ENCODE peak calls at places on chromosomes 5 and 9, in four cellular contexts. One of them, this sample, is unnamed.

GRCh38 chr9:137134191-137134590 is 4.8 kb upstream of the GRIN1 start:
- DNase-seq in caudate nucleus: no peak
- DNase-seq in activated CD4-positive, alpha-beta T cell treated with anti-CD3 and anti-CD28 coated beads, Interleukin-2, amount 50 U/mL, for 4 hours: no peak
- DNase-seq in T1000: no peak
- DNase-seq in this sample: no peak

GRCh38 chr5:33558489-33558888 is 117.7 kb downstream of the TARS1 start:
- DNase-seq in caudate nucleus: no peak
- DNase-seq in activated CD4-positive, alpha-beta T cell treated with anti-CD3 and anti-CD28 coated beads, Interleukin-2, amount 50 U/mL, for 4 hours: no peak
- DNase-seq in T1000: no peak
- DNase-seq in this sample: no peak

GRCh38 chr9:137694962-137695875 is 76.4 kb downstream of the EHMT1 start:
- DNase-seq in caudate nucleus: peak; percentile 70
- DNase-seq in activated CD4-positive, alpha-beta T cell treated with anti-CD3 and anti-CD28 coated beads, Interleukin-2, amount 50 U/mL, for 4 hours: no peak
- DNase-seq in T1000: no peak
- DNase-seq in this sample: no peak

GRCh38 chr9:88889386-88889785 is 101.9 kb upstream of the S1PR3 start:
- DNase-seq in caudate nucleus: no peak
- DNase-seq in activated CD4-positive, alpha-beta T cell treated with anti-CD3 and anti-CD28 coated beads, Interleukin-2, amount 50 U/mL, for 4 hours: no peak
- DNase-seq in T1000: no peak
- DNase-seq in this sample: no peak

GRCh38 chr9:131719262-131719908 is 20.5 kb downstream of the RAPGEF1 start:
- DNase-seq in caudate nucleus: no peak
- DNase-seq in activated CD4-positive, alpha-beta T cell treated with anti-CD3 and anti-CD28 coated beads, Interleukin-2, amount 50 U/mL, for 4 hours: no peak
- DNase-seq in T1000: no peak
- DNase-seq in this sample: no peak

GRCh38 chr5:132500931-132501628 is 10.5 kb upstream of the IRF1 start:
- DNase-seq in caudate nucleus: peak; percentile 50
- DNase-seq in activated CD4-positive, alpha-beta T cell treated with anti-CD3 and anti-CD28 coated beads, Interleukin-2, amount 50 U/mL, for 4 hours: peak; percentile 74
- DNase-seq in T1000: no peak
- DNase-seq in this sample: peak; percentile 61

GRCh38 chr5:129459485-129460120 is 495 bp upstream of the ADAMTS19 start:
- DNase-seq in caudate nucleus: peak; percentile 29
- DNase-seq in activated CD4-positive, alpha-beta T cell treated with anti-CD3 and anti-CD28 coated beads, Interleukin-2, amount 50 U/mL, for 4 hours: no peak
- DNase-seq in T1000: no peak
- DNase-seq in this sample: no peak

GRCh38 chr5:36276864-36277263 is 24.8 kb downstream of the RANBP3L start:
- DNase-seq in caudate nucleus: peak; percentile 30
- DNase-seq in activated CD4-positive, alpha-beta T cell treated with anti-CD3 and anti-CD28 coated beads, Interleukin-2, amount 50 U/mL, for 4 hours: no peak
- DNase-seq in T1000: no peak
- DNase-seq in this sample: no peak

GRCh38 chr9:126965541-126966428 is 51.2 kb downstream of the RALGPS1 start:
- DNase-seq in caudate nucleus: peak; percentile 36
- DNase-seq in activated CD4-positive, alpha-beta T cell treated with anti-CD3 and anti-CD28 coated beads, Interleukin-2, amount 50 U/mL, for 4 hours: peak; percentile 40
- DNase-seq in T1000: peak; percentile 4
- DNase-seq in this sample: no peak

GRCh38 chr9:38643456-38644173 is 23.2 kb upstream of the ANKRD18A start:
- DNase-seq in caudate nucleus: no peak
- DNase-seq in activated CD4-positive, alpha-beta T cell treated with anti-CD3 and anti-CD28 coated beads, Interleukin-2, amount 50 U/mL, for 4 hours: no peak
- DNase-seq in T1000: no peak
- DNase-seq in this sample: no peak

GRCh38 chr9:126406075-126406675 is 79.5 kb downstream of the MVB12B start:
- DNase-seq in caudate nucleus: no peak
- DNase-seq in activated CD4-positive, alpha-beta T cell treated with anti-CD3 and anti-CD28 coated beads, Interleukin-2, amount 50 U/mL, for 4 hours: no peak
- DNase-seq in T1000: no peak
- DNase-seq in this sample: no peak

GRCh38 chr5:139277171-139277570 is 16.4 kb upstream of the MATR3 start:
- DNase-seq in caudate nucleus: peak; percentile 14
- DNase-seq in activated CD4-positive, alpha-beta T cell treated with anti-CD3 and anti-CD28 coated beads, Interleukin-2, amount 50 U/mL, for 4 hours: no peak
- DNase-seq in T1000: no peak
- DNase-seq in this sample: no peak

GRCh38 chr5:169848271-169848670 is 132.0 kb downstream of the INSYN2B start:
- DNase-seq in caudate nucleus: no peak
- DNase-seq in activated CD4-positive, alpha-beta T cell treated with anti-CD3 and anti-CD28 coated beads, Interleukin-2, amount 50 U/mL, for 4 hours: no peak
- DNase-seq in T1000: no peak
- DNase-seq in this sample: no peak

GRCh38 chr5:149493316-149493715 is 57.9 kb downstream of the CSNK1A1 start:
- DNase-seq in caudate nucleus: no peak
- DNase-seq in activated CD4-positive, alpha-beta T cell treated with anti-CD3 and anti-CD28 coated beads, Interleukin-2, amount 50 U/mL, for 4 hours: no peak
- DNase-seq in T1000: no peak
- DNase-seq in this sample: no peak

GRCh38 chr5:14831006-14831338 is 40.6 kb downstream of the ANKH start:
- DNase-seq in caudate nucleus: no peak
- DNase-seq in activated CD4-positive, alpha-beta T cell treated with anti-CD3 and anti-CD28 coated beads, Interleukin-2, amount 50 U/mL, for 4 hours: no peak
- DNase-seq in T1000: no peak
- DNase-seq in this sample: no peak

GRCh38 chr5:130068988-130069387 is 164.7 kb downstream of the CHSY3 start:
- DNase-seq in caudate nucleus: no peak
- DNase-seq in activated CD4-positive, alpha-beta T cell treated with anti-CD3 and anti-CD28 coated beads, Interleukin-2, amount 50 U/mL, for 4 hours: no peak
- DNase-seq in T1000: no peak
- DNase-seq in this sample: no peak

GRCh38 chr5:135426102-135427082 is 20.8 kb downstream of the DCANP1 start:
- DNase-seq in caudate nucleus: no peak
- DNase-seq in activated CD4-positive, alpha-beta T cell treated with anti-CD3 and anti-CD28 coated beads, Interleukin-2, amount 50 U/mL, for 4 hours: no peak
- DNase-seq in T1000: no peak
- DNase-seq in this sample: no peak

GRCh38 chr5:149037819-149038218 is 25.0 kb downstream of the SH3TC2 start:
- DNase-seq in caudate nucleus: no peak
- DNase-seq in activated CD4-positive, alpha-beta T cell treated with anti-CD3 and anti-CD28 coated beads, Interleukin-2, amount 50 U/mL, for 4 hours: no peak
- DNase-seq in T1000: no peak
- DNase-seq in this sample: no peak